ENCODE peak calls at places on chromosomes 4 and X, in six cellular contexts. D is activated T-cell treated with anti-CD3 and anti-CD28 coated beads for 1 hour; N is HAP-1; Q is activated CD4-positive, alpha-beta T cell treated with anti-CD3 and anti-CD28 coated beads for 4 hours; H is fibroblast of pulmonary artery; X is osteocyte. S is an unnamed sample.

GRCh38 chrX:55132416-55132815 is 43.6 kb downstream of the PAGE2 start:
- DNase-seq in X (no peak), H (no peak), D (no peak), Q (no peak), N (no peak), S (no peak)

GRCh38 chrX:55057691-55058249 is 17.1 kb upstream of the PAGE2B start:
- DNase-seq in D (peak; percentile 14), Q (peak; percentile 45), N (peak; percentile 34), H (peak; percentile 62), X (no peak), S (peak; percentile 35)

GRCh38 chr4:39407584-39407885 is 805 bp downstream of the KLB start:
- DNase-seq in Q (no peak), N (no peak), D (no peak), H (no peak), X (no peak), S (no peak)

GRCh38 chrX:40108084-40108958 is 10.6 kb upstream of the BCOR start:
- DNase-seq in N (peak; percentile 62), H (no peak), Q (no peak), D (no peak), X (no peak), S (no peak)

GRCh38 chr4:23710298-23710697 is 179.5 kb downstream of the PPARGC1A start:
- DNase-seq in Q (no peak), X (no peak), N (no peak), H (no peak), D (no peak), S (no peak)

GRCh38 chrX:16876696-16877095 is 6.5 kb upstream of the RBBP7 start:
- DNase-seq in N (no peak), D (no peak), X (no peak), Q (no peak), H (no peak), S (no peak)

GRCh38 chr4:155426953-155427352 is 50.2 kb upstream of the MAP9 start:
- DNase-seq in H (no peak), Q (no peak), X (no peak), N (peak; percentile 49), D (no peak), S (no peak)

GRCh38 chr4:129526812-129527211 is 430.9 kb downstream of the C4orf33 start:
- DNase-seq in N (peak; percentile 41), D (no peak), Q (no peak), X (no peak), H (peak; percentile 71), S (no peak)

GRCh38 chrX:11647048-11647650 is 18.6 kb downstream of the ARHGAP6 start:
- DNase-seq in D (no peak), Q (no peak), H (no peak), N (peak; percentile 60), X (no peak), S (no peak)

GRCh38 chr4:1060121-1060520 is 48.7 kb downstream of the FGFRL1 start:
- DNase-seq in N (no peak), Q (no peak), H (no peak), X (no peak), D (no peak), S (no peak)

GRCh38 chrX:154546354-154547244 is at the start of gene G6PD:
- DNase-seq in X (no peak), N (peak; percentile 72), Q (peak; percentile 76), D (peak; percentile 71), H (peak; percentile 62), S (peak; percentile 73)